ENCODE peak calls at places on chromosomes 6 and 20, in six cellular contexts. Q, E, W, Z, L and M are unnamed samples.

GRCh38 chr6:32081676-32082075 is 27.5 kb downstream of the TNXB start:
- DNase-seq in Q (no peak), E (no peak), W (no peak), Z (no peak), L (no peak), M (no peak)

GRCh38 chr6:39992861-39993622 is 58.8 kb upstream of the MOCS1 start:
- DNase-seq in Q (no peak), E (no peak), W (no peak), Z (peak), L (no peak), M (no peak)

GRCh38 chr6:17045581-17046322 is 56.1 kb upstream of the STMND1 start:
- DNase-seq in Q (no peak), E (peak), W (no peak), Z (no peak), L (no peak), M (no peak)

GRCh38 chr6:100808638-100809275 is 72.4 kb downstream of the ASCC3 start:
- DNase-seq in Q (peak), E (peak), W (no peak), Z (no peak), L (no peak), M (no peak)

GRCh38 chr6:87916446-87916845 is 131.2 kb upstream of the SPACA1 start:
- DNase-seq in Q (no peak), E (no peak), W (no peak), Z (no peak), L (no peak), M (no peak)

GRCh38 chr6:13099771-13100170 is 228.6 kb downstream of the TBC1D7 start:
- DNase-seq in Q (no peak), E (no peak), W (no peak), Z (no peak), L (no peak), M (no peak)

GRCh38 chr6:156955494-156956183 is 178.5 kb downstream of the ARID1B start:
- DNase-seq in Q (no peak), E (no peak), W (no peak), Z (no peak), L (no peak), M (peak)

GRCh38 chr6:159693894-159694545 is 979 bp upstream of the SOD2 start:
- DNase-seq in Q (peak), E (no peak), W (no peak), Z (peak), L (no peak), M (no peak)

GRCh38 chr6:7204726-7205125 is 97.0 kb downstream of the RREB1 start:
- DNase-seq in Q (no peak), E (peak), W (no peak), Z (no peak), L (no peak), M (no peak)

GRCh38 chr6:70412797-70413113 is 553 bp upstream of the FAM135A start:
- DNase-seq in Q (no peak), E (no peak), W (no peak), Z (no peak), L (no peak), M (no peak)

GRCh38 chr20:56187791-56188190 is 60.7 kb upstream of the MC3R start:
- DNase-seq in Q (peak), E (no peak), W (no peak), Z (no peak), L (no peak), M (no peak)

GRCh38 chr6:31633447-31633846 is 12.9 kb downstream of the PRRC2A start:
- DNase-seq in Q (no peak), E (no peak), W (no peak), Z (no peak), L (no peak), M (no peak)

GRCh38 chr6:138685257-138685656 is 88.3 kb upstream of the CCDC28A start:
- DNase-seq in Q (peak), E (no peak), W (no peak), Z (no peak), L (no peak), M (no peak)

GRCh38 chr6:134967711-134968110 is 17.8 kb upstream of the ALDH8A1 start:
- DNase-seq in Q (no peak), E (no peak), W (no peak), Z (no peak), L (no peak), M (no peak)

GRCh38 chr6:132236281-132236680 is 165.0 kb downstream of the MOXD1 start:
- DNase-seq in Q (no peak), E (no peak), W (no peak), Z (no peak), L (no peak), M (no peak)

GRCh38 chr6:116945809-116946208 is 68.8 kb downstream of the RFX6 start:
- DNase-seq in Q (no peak), E (no peak), W (no peak), Z (peak), L (no peak), M (peak)

GRCh38 chr20:36542019-36542488 is 735 bp downstream of the MYL9 start:
- DNase-seq in Q (no peak), E (no peak), W (no peak), Z (peak), L (no peak), M (no peak)

GRCh38 chr6:114446342-114446741 is 103.5 kb upstream of the HS3ST5 start:
- DNase-seq in Q (no peak), E (no peak), W (no peak), Z (no peak), L (no peak), M (no peak)

GRCh38 chr20:63518946-63519764 is 1.4 kb upstream of the PPDPF start:
- DNase-seq in Q (no peak), E (no peak), W (no peak), Z (no peak), L (no peak), M (no peak)

GRCh38 chr20:63520594-63520938 is at the start of gene PPDPF:
- DNase-seq in Q (peak), E (no peak), W (no peak), Z (peak), L (no peak), M (no peak)

GRCh38 chr20:63520939-63521601 is 505 bp downstream of the PPDPF start:
- DNase-seq in Q (peak), E (no peak), W (no peak), Z (peak), L (no peak), M (peak)

GRCh38 chr20:63518351-63518861 is 2.2 kb upstream of the PPDPF start:
- DNase-seq in Q (no peak), E (no peak), W (no peak), Z (no peak), L (no peak), M (no peak)

DNA sequence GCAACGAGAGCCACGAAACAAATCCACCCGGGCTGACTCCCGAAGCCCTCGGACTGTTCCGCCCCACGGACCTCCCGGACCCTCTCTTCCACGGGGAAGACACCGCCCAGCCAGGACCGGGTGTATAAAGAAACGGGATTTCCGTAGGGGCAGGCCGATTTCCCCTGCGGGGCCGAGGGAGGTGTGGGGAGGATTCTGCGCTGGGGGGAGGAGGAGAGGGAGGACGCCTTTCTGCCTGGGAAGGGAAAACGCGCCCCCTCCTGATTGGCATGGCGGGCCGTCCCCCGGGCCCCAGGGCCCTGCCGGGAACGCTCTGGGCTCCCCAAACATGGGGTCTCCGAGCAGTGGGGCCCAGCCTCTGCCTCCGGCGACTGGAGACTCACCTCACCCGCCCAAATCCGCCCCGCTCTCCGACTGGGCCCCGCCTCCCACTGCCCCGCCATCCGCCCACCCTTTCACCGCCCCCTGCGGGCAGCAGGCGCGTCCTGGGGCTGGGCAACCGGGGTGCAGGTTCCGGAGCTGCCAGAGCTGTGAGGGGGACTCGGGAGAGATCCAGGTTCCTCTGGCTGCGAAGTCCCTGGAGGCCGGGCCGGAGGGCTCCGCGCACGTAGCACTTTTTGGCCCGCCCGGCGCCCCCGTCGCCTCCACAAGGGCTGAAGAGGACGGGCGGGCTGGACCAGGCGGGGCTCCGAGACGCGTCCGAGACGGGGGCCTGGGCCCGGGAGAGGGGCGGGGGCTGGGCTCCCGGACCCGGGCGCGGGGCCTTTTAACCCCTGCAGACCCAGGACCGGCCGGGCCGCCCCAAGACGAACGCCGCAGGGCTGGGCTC is 586 bp upstream of the PPDPF start:
- DNase-seq in Q (peak), E (no peak), W (no peak), Z (peak), L (no peak), M (no peak)
- TF ChIP-seq CTCF in Q (peak), E (peak), W (no peak), Z (peak), L (peak), M (no peak)

GRCh38 chr20:4999788-5000187 is 1.5 kb downstream of the SLC23A2 start:
- DNase-seq in Q (no peak), E (no peak), W (no peak), Z (no peak), L (no peak), M (no peak)

GRCh38 chr20:5000263-5001173 is 792 bp downstream of the SLC23A2 start:
- DNase-seq in Q (no peak), E (no peak), W (no peak), Z (peak), L (no peak), M (no peak)

GRCh38 chr20:5001174-5002076 is at the start of gene SLC23A2:
- DNase-seq in Q (peak), E (no peak), W (no peak), Z (peak), L (no peak), M (no peak)

GRCh38 chr20:4997207-4997606 is 4.1 kb downstream of the SLC23A2 start:
- DNase-seq in Q (no peak), E (no peak), W (no peak), Z (no peak), L (no peak), M (no peak)

GRCh38 chr20:4998160-4998651 is 3.1 kb downstream of the SLC23A2 start:
- DNase-seq in Q (no peak), E (no peak), W (no peak), Z (no peak), L (peak), M (no peak)
- TF ChIP-seq CTCF in Q (no peak), E (no peak), W (no peak), Z (no peak), L (peak), M (no peak)

DNA sequence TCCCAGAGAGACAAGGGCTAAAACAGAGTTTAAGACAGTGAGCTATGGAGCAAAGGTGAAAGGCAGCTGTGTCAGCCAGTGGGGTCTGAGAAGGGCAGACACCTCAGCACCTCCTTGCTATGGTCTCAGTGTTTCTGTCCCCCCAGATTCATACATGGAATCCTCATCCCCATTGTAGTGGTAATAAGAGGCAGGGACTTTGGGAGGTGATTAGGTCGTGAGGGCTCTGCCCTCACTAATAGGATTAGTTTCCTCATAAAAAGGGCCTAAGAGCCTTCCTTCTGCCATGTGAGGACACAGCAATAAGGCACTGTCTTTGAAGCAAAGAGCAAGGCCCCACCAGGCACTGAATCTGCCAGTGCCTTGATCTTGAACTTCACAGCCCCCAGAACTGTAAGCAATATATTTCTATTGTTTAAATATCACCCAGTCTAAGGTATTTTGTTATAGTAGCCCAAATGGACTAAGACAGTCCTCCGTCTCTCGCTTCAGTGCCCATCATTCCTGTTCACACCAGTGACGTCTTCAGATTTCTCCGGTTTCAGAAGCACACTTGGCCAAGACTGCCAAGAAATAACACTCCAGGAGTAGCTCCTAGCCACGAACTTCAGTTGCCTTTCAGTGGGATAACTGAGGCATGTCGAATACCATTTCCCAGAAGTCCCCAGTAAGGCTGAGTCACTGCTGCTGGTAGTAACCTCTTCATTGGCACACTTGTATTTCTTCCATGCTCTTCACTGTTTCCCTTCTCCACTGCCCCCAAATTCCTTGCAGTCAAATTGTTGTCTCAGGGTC is 32.7 kb downstream of the SLC13A3 start:
- DNase-seq in Q (no peak), E (no peak), W (no peak), Z (no peak), L (no peak), M (no peak)
- TF ChIP-seq CTCF in Q (no peak), E (no peak), W (no peak), Z (no peak), L (no peak), M (no peak)

GRCh38 chr20:43563991-43564390 is 5.2 kb downstream of the SGK2 start:
- DNase-seq in Q (no peak), E (no peak), W (no peak), Z (no peak), L (no peak), M (no peak)
- TF ChIP-seq CTCF in Q (no peak), E (no peak), W (no peak), Z (no peak), L (no peak), M (no peak)

DNA sequence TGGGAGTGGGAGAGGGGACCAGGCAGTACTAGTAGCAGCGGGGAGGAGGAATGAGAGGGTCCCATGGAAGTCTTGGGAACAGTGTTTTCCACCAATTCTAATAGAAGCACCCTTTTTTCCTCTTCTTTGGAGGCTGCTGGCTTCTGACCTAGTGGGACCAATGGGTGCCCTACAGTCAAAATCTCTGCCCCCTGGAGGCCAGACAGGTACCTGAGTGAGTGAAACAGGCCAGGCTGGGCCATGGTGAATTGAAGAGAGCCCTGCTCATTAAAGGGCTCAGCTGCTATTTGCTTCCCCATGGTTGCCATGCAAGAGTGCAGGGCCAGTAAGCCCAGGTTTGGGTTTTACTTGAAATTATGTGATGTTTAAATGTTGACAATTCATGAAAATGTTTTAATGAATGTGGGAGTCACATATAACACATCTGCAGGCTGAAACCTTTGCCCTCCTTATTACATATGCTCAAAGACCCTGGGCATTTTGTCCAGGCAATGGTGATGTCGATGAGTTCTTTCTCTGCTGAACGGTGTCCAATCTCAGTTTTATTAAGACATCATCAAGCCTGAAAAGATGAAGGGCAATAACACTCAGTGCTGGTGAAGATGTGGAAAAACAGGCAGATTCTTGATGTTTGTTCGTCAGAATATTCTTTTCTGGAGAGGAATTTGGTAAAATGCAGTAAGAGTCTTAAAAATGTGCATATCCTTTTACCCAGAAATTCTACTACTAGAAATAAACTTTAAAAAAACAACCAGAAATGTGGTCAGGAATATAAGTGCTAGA is 42.3 kb upstream of the OCSTAMP start:
- DNase-seq in Q (no peak), E (no peak), W (no peak), Z (no peak), L (no peak), M (no peak)
- TF ChIP-seq CTCF in Q (no peak), E (no peak), W (no peak), Z (no peak), L (peak), M (no peak)

GRCh38 chr6:162736933-162737332 is 9.2 kb downstream of the PACRG start:
- DNase-seq in Q (no peak), E (no peak), W (no peak), Z (no peak), L (no peak), M (no peak)
- TF ChIP-seq CTCF in Q (no peak), E (no peak), W (no peak), Z (peak), L (no peak), M (peak)

GRCh38 chr20:10609276-10609675 is 64.5 kb downstream of the JAG1 start:
- DNase-seq in Q (no peak), E (no peak), W (no peak), Z (no peak), L (no peak), M (no peak)

GRCh38 chr20:10609726-10610125 is 64.1 kb downstream of the JAG1 start:
- DNase-seq in Q (no peak), E (no peak), W (no peak), Z (no peak), L (no peak), M (no peak)

GRCh38 chr20:10610266-10610665 is 63.5 kb downstream of the JAG1 start:
- DNase-seq in Q (no peak), E (no peak), W (no peak), Z (no peak), L (no peak), M (no peak)

GRCh38 chr20:10613911-10614310 is 59.9 kb downstream of the JAG1 start:
- DNase-seq in Q (no peak), E (no peak), W (no peak), Z (no peak), L (no peak), M (no peak)

GRCh38 chr20:10611357-10611756 is 62.4 kb downstream of the JAG1 start:
- DNase-seq in Q (no peak), E (no peak), W (no peak), Z (peak), L (no peak), M (no peak)
- TF ChIP-seq CTCF in Q (no peak), E (peak), W (no peak), Z (peak), L (peak), M (peak)

GRCh38 chr6:167079853-167080297 is 43.0 kb upstream of the CCR6 start:
- DNase-seq in Q (no peak), E (no peak), W (no peak), Z (no peak), L (peak), M (no peak)
- TF ChIP-seq CTCF in Q (no peak), E (no peak), W (no peak), Z (no peak), L (peak), M (no peak)

DNA sequence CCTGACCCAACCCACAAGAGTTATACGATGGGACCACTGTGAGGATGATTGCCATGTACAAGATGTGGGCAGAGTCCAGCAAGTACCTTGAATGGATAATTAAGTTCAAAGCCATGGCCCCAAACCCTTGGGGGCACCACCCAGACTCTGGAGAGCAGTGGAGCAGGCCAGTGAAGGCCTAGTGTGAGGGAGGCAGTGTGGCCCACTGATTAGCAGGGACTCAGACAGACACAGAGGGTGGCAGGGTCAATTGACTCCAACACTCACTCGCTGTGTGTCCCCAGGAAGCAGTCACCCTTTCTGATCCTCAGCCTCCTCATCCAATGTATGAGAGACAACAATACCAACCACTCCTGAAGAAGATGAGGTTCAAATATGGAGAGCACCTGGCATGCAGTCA is 1.7 kb upstream of the BPIFA1 start:
- DNase-seq in Q (no peak), E (no peak), W (no peak), Z (no peak), L (no peak), M (no peak)
- TF ChIP-seq CTCF in Q (no peak), E (no peak), W (no peak), Z (no peak), L (no peak), M (no peak)